ENCODE peak calls at places on chromosome 3, in five cellular contexts. P is transverse colon, Y is RWPE1, J is AG09309, O is progenitor cell of endocrine pancreas. I is an unnamed sample.

GRCh38 chr3:157257101-157257500 is 97.2 kb upstream of the CCNL1 start:
- DNase-seq in P (no peak), Y (no peak), J (no peak), O (no peak), I (no peak)

GRCh38 chr3:106078635-106079034 is 209.8 kb upstream of the CBLB start:
- DNase-seq in P (no peak), Y (no peak), J (no peak), O (no peak), I (no peak)

GRCh38 chr3:49327485-49327884 is 12.4 kb downstream of the USP4 start:
- DNase-seq in P (no peak), Y (no peak), J (no peak), O (no peak), I (no peak)

GRCh38 chr3:135078283-135078682 is 283.2 kb downstream of the EPHB1 start:
- DNase-seq in P (no peak), Y (no peak), J (no peak), O (no peak), I (no peak)

GRCh38 chr3:54121404-54122045 is 827 bp upstream of the CACNA2D3 start:
- DNase-seq in P (no peak), Y (no peak), J (no peak), O (peak), I (no peak)

GRCh38 chr3:155809181-155809580 is 3.1 kb upstream of the C3orf33 start:
- DNase-seq in P (no peak), Y (no peak), J (no peak), O (no peak), I (no peak)

GRCh38 chr3:58048301-58048700 is 40.1 kb downstream of the FLNB start:
- DNase-seq in P (no peak), Y (no peak), J (no peak), O (no peak), I (no peak)

GRCh38 chr3:49133226-49133951 is 539 bp upstream of the LAMB2 start:
- DNase-seq in P (peak), Y (peak), J (peak), O (peak), I (peak)

GRCh38 chr3:8576841-8577553 is 67.6 kb downstream of the SSUH2 start:
- DNase-seq in P (peak), Y (no peak), J (no peak), O (no peak), I (no peak)

GRCh38 chr3:115324056-115324455 is 177.0 kb upstream of the ZBTB20 start:
- DNase-seq in P (no peak), Y (no peak), J (no peak), O (no peak), I (no peak)

DNA sequence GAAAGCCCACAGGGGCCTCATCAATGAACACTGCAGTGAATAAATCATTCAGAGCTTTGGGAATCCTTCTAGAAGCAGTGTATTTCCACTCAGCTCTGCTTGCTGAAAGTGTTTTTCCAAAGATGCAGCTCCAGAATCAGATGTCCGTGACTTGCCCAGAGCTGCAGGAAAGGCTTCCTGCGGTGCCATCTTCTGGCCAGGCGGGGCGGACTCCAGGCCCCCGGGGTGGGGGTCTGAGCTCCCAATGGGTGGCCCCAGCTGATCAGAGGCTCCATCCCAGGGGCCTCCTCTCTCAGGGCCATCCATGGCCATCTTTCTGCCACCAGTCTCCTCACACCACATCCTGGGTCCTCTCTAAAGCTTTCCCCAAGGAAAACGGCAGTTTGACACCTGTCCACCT is 81.5 kb downstream of the C3orf70 start:
- DNase-seq in P (no peak), Y (no peak), J (no peak), O (no peak), I (no peak)
- TF ChIP-seq CTCF in P (no peak), Y (no peak), J (no peak), O (no peak), I (no peak)

DNA sequence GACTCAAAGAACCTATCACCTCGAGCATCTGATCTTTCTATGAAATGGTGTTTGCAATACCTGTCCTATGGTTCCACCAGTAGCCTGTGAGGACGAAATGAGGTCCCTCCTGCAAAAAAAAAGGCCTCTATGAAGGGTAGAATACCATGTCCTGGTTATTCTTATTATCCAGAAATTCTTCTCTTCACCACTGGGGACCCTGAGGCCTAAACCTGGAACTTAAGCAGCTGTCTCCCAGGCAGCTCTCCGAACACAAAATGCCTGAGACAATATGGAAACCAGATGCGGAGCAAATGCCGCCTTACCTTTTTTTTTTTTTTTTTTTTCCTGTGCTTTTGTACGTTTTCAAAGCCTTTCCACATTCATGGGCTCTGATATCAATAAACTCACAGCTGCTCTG is 62.1 kb upstream of the WNT5A start:
- DNase-seq in P (no peak), Y (no peak), J (no peak), O (no peak), I (no peak)
- TF ChIP-seq CTCF in P (no peak), Y (no peak), J (peak), O (peak), I (no peak)

GRCh38 chr3:43286115-43286885 is at the start of gene SNRK:
- DNase-seq in P (peak), Y (peak), J (no peak), O (peak), I (peak)
- TF ChIP-seq CTCF in P (peak), Y (peak), J (peak), O (peak), I (peak)

DNA sequence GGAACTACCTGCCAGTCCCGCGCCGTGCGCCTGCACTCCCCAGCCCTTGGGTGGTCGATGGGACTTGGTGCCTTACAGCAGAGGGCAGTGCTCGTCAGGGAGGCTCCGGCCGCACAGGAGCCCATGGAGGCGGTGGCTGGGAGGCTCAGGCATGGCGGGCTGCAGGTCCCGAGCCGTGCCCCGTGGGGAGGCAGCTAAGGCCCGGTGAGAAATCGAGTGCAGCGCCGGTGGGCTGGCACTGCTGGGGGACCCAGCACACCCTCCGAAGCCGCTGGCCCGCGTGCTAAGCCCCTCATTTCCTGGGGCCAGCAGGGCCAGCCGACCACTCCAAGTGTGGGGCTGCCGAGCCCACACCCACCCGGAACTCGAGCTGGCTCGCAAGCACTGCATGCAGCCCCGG is 580.2 kb downstream of the ZIC1 start:
- DNase-seq in P (no peak), Y (no peak), J (no peak), O (no peak), I (no peak)
- TF ChIP-seq CTCF in P (no peak), Y (no peak), J (no peak), O (no peak), I (no peak)

GRCh38 chr3:172750368-172751187 is at the start of gene ECT2:
- DNase-seq in P (peak), Y (peak), J (peak), O (peak), I (peak)

GRCh38 chr3:172750069-172750367 is 508 bp upstream of the ECT2 start:
- DNase-seq in P (no peak), Y (no peak), J (no peak), O (no peak), I (no peak)

GRCh38 chr3:172751188-172751571 is 654 bp downstream of the ECT2 start:
- DNase-seq in P (no peak), Y (peak), J (no peak), O (no peak), I (no peak)

GRCh38 chr3:172749201-172749965 is 1.1 kb upstream of the ECT2 start:
- DNase-seq in P (no peak), Y (peak), J (peak), O (no peak), I (no peak)

DNA sequence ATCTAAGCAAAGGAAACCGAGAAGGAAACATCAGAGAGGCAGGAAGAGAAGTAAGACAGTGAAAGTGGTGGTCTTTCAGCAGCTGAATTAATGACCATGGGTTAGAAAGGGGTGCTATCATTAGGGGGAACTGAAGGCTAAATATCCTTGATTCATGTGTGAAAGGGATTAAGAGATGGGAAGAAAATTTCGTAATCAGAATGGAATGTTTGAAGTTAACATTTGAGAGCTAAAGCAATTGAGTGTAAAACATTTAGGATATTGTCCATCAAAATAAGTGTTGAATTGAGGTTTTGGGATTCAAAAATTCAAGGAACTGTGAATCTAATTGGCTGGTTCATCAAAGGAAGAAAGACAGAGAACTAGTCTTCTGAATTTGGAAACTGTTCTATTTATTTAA is 4.0 kb upstream of the ECT2 start:
- DNase-seq in P (no peak), Y (no peak), J (no peak), O (no peak), I (no peak)
- TF ChIP-seq CTCF in P (no peak), Y (no peak), J (no peak), O (no peak), I (no peak)